ENCODE peak calls at places on chromosomes 7 and 10, in seven cellular contexts. C is CD8-positive, alpha-beta memory T cell; P is stimulated activated CD4-positive, alpha-beta T cell treated with anti-CD3 and anti-CD28 coated beads, Interleukin-2, amount 100 ng/mL, for 48 hours; X is AG04449; L is Kasumi-1; F is AG09319; Q is T-helper 2 cell. E is an unnamed sample.
A peak's percentile ranks its signal among the peaks of the same experiment; 100 is the strongest.

GRCh38 chr10:78980354-78980753 is 88.4 kb upstream of the ZMIZ1 start:
- DNase-seq in X (no peak), F (no peak), P (no peak), L (no peak), C (no peak), Q (no peak), E (no peak)

GRCh38 chr7:127704211-127704610 is 52.2 kb downstream of the SND1 start:
- DNase-seq in Q (no peak), C (no peak), F (no peak), P (no peak), X (no peak), L (no peak), E (no peak)

GRCh38 chr10:70694410-70695179 is 22.3 kb downstream of the ADAMTS14 start:
- DNase-seq in F (peak; percentile 80), P (no peak), L (no peak), X (peak; percentile 55), C (no peak), Q (no peak), E (no peak)

GRCh38 chr10:16195894-16196293 is 240.9 kb upstream of the PTER start:
- DNase-seq in C (no peak), F (no peak), X (no peak), P (no peak), L (no peak), Q (no peak), E (no peak)

GRCh38 chr7:33845991-33846509 is 59.3 kb upstream of the BMPER start:
- DNase-seq in C (no peak), F (no peak), L (no peak), P (no peak), Q (no peak), X (no peak), E (no peak)

GRCh38 chr7:43077732-43078391 is 34.6 kb upstream of the HECW1 start:
- DNase-seq in L (no peak), P (no peak), F (no peak), Q (no peak), C (no peak), X (no peak), E (no peak)

GRCh38 chr7:50339990-50340500 is 35.5 kb downstream of the IKZF1 start:
- DNase-seq in X (no peak), L (peak; percentile 45), C (peak; percentile 58), Q (peak; percentile 89), P (no peak), F (no peak), E (peak; percentile 73)

GRCh38 chr10:94490789-94491039 is 54.9 kb upstream of the HELLS start:
- DNase-seq in C (no peak), P (no peak), F (no peak), X (no peak), Q (no peak), L (no peak), E (no peak)

GRCh38 chr10:111835562-111835961 is 348.0 kb downstream of the GPAM start:
- DNase-seq in C (no peak), F (no peak), Q (no peak), X (peak; percentile 1), L (no peak), P (no peak), E (no peak)

GRCh38 chr10:114596793-114597192 is 61.3 kb downstream of the ABLIM1 start:
- DNase-seq in X (no peak), Q (no peak), F (no peak), L (no peak), C (no peak), P (no peak), E (no peak)

GRCh38 chr7:4163565-4164203 is 518.4 kb upstream of the FOXK1 start:
- DNase-seq in L (no peak), F (no peak), Q (no peak), C (no peak), P (no peak), X (no peak), E (no peak)

GRCh38 chr10:78664929-78665525 is 403.7 kb upstream of the ZMIZ1 start:
- DNase-seq in X (no peak), F (no peak), Q (peak; percentile 19), L (peak; percentile 31), C (no peak), P (no peak), E (no peak)

GRCh38 chr7:50371551-50372021 is 67.1 kb downstream of the IKZF1 start:
- DNase-seq in F (no peak), L (no peak), P (no peak), C (no peak), X (no peak), Q (peak; percentile 70), E (no peak)

GRCh38 chr7:17492437-17492836 is 194.0 kb downstream of the AHR start:
- DNase-seq in L (no peak), F (no peak), P (no peak), Q (peak; percentile 28), X (no peak), C (no peak), E (peak; percentile 2)

GRCh38 chr10:80407836-80408197 is 534 bp upstream of the PRXL2A start:
- DNase-seq in L (no peak), Q (peak; percentile 18), F (no peak), P (peak; percentile 48), X (no peak), C (no peak), E (no peak)

GRCh38 chr10:121681982-121682687 is 83.9 kb upstream of the FGFR2 start:
- DNase-seq in F (no peak), X (no peak), Q (no peak), L (no peak), C (no peak), P (no peak), E (no peak)

GRCh38 chr10:62130948-62131347 is 137.7 kb downstream of the RTKN2 start:
- DNase-seq in Q (no peak), P (no peak), X (peak; percentile 74), C (no peak), F (peak; percentile 59), L (no peak), E (no peak)

GRCh38 chr7:23969443-23969842 is 259.4 kb downstream of the STK31 start:
- DNase-seq in F (no peak), P (no peak), C (no peak), L (no peak), Q (no peak), X (no peak), E (no peak)

GRCh38 chr10:69958232-69958902 is 94.3 kb upstream of the MACROH2A2 start:
- DNase-seq in F (no peak), C (no peak), Q (peak; percentile 51), X (no peak), P (peak; percentile 21), L (peak; percentile 75), E (peak; percentile 18)

GRCh38 chr7:36806897-36807296 is 82.6 kb upstream of the AOAH start:
- DNase-seq in P (no peak), F (no peak), C (no peak), X (no peak), L (no peak), Q (no peak), E (no peak)

GRCh38 chr7:2403718-2404648 is 572 bp downstream of the CHST12 start:
- DNase-seq in P (no peak), X (no peak), C (no peak), L (no peak), Q (peak; percentile 39), F (no peak), E (no peak)

GRCh38 chr7:2555121-2556052 is at the start of gene BRAT1:
- DNase-seq in L (peak; percentile 71), F (peak; percentile 73), X (peak; percentile 49), Q (peak; percentile 92), P (peak; percentile 96), C (peak; percentile 93), E (peak; percentile 94)

GRCh38 chr10:36473122-36473521 is 652.3 kb upstream of the ANKRD30A start:
- DNase-seq in X (no peak), L (no peak), F (no peak), C (no peak), P (no peak), Q (no peak), E (peak; percentile 2)

GRCh38 chr10:48251525-48252353 is 22.8 kb downstream of the FRMPD2 start:
- DNase-seq in X (no peak), Q (no peak), L (no peak), P (no peak), F (no peak), C (no peak), E (no peak)

GRCh38 chr7:97187067-97187466 is 69.6 kb downstream of the SDHAF3 start:
- DNase-seq in P (no peak), L (no peak), F (peak; percentile 4), C (no peak), Q (no peak), X (peak; percentile 3), E (no peak)

GRCh38 chr10:119479048-119479394 is 63.5 kb downstream of the RGS10 start:
- DNase-seq in C (no peak), X (no peak), F (no peak), P (no peak), L (no peak), Q (no peak), E (no peak)

GRCh38 chr10:52229271-52229931 is 84.7 kb upstream of the DKK1 start:
- DNase-seq in F (no peak), Q (no peak), X (no peak), L (no peak), P (no peak), C (no peak), E (no peak)

GRCh38 chr7:128027485-128027980 is 3.7 kb downstream of the LRRC4 start:
- DNase-seq in Q (no peak), C (no peak), F (no peak), L (no peak), P (no peak), X (no peak), E (no peak)

GRCh38 chr7:116653204-116653603 is 18.8 kb upstream of the MET start:
- DNase-seq in X (no peak), F (no peak), C (no peak), P (no peak), Q (peak; percentile 84), L (peak; percentile 9), E (no peak)

GRCh38 chr10:121510201-121510771 is 88.0 kb downstream of the FGFR2 start:
- DNase-seq in Q (no peak), L (no peak), C (no peak), F (no peak), P (no peak), X (no peak), E (no peak)

GRCh38 chr10:70564113-70564725 is 38.3 kb downstream of the PRF1 start:
- DNase-seq in P (no peak), L (no peak), C (no peak), Q (no peak), F (no peak), X (no peak), E (no peak)

GRCh38 chr7:87021285-87021684 is 38.2 kb downstream of the ELAPOR2 start:
- DNase-seq in P (no peak), C (no peak), F (no peak), Q (no peak), X (no peak), L (no peak), E (no peak)

E was measured in immature natural killer cell.